ENCODE peak calls at places on chromosomes 1 and 21, in eight cellular contexts. N is ELR; U is neural crest cell; Q is HFFc6; S is HuH-7.5; J is NCI-H2171; B is non-pigmented ciliary epithelial cell; P is stimulated activated CD8-positive, alpha-beta memory T cell treated with anti-CD3 and anti-CD28 coated beads, Interleukin-4, amount 100 ng/mL, for 24 hours. Y is an unnamed sample.
A peak's percentile ranks its signal among the peaks of the same experiment; 100 is the strongest.

GRCh38 chr1:1305300-1306069 is 2.2 kb downstream of the ACAP3 start:
- DNase-seq in Q (peak; percentile 62), P (peak; percentile 66), S (no peak), B (peak; percentile 13), N (peak; percentile 86), U (no peak), J (peak; percentile 78), Y (peak; percentile 76)

GRCh38 chr1:57678138-57678537 is 254.3 kb upstream of the DAB1 start:
- DNase-seq in J (no peak), B (no peak), S (no peak), P (no peak), Q (no peak), U (no peak), N (no peak), Y (no peak)

GRCh38 chr1:182147136-182147815 is 85.8 kb upstream of the ZNF648 start:
- DNase-seq in P (no peak), S (no peak), U (no peak), J (no peak), B (no peak), Q (no peak), N (no peak), Y (peak; percentile 39)

GRCh38 chr1:244341455-244342450 is 110.0 kb downstream of the ADSS2 start:
- DNase-seq in B (no peak), Q (no peak), U (no peak), N (peak; percentile 45), P (no peak), J (no peak), S (no peak), Y (peak; percentile 98)

GRCh38 chr1:225880210-225880584 is 2.0 kb downstream of the TMEM63A start:
- DNase-seq in Q (no peak), P (no peak), S (no peak), N (no peak), J (no peak), U (no peak), B (no peak), Y (no peak)

GRCh38 chr1:12654657-12655056 is 10.8 kb downstream of the AADACL4 start:
- DNase-seq in P (no peak), Q (no peak), J (no peak), N (no peak), U (no peak), S (no peak), B (no peak), Y (no peak)

GRCh38 chr21:45864436-45864835 is 117.1 kb upstream of the COL6A1 start:
- DNase-seq in S (no peak), P (no peak), U (no peak), Q (peak; percentile 8), N (peak; percentile 57), J (no peak), B (no peak), Y (no peak)

GRCh38 chr1:115183711-115184259 is 94.5 kb upstream of the TSPAN2 start:
- DNase-seq in N (no peak), Q (no peak), P (no peak), S (no peak), B (no peak), J (no peak), U (no peak), Y (no peak)

GRCh38 chr1:1033009-1033587 is 13.2 kb downstream of the AGRN start:
- DNase-seq in B (no peak), P (peak; percentile 86), J (peak; percentile 97), Q (peak; percentile 50), U (peak; percentile 92), S (no peak), N (peak; percentile 57), Y (peak; percentile 74)

GRCh38 chr21:41398251-41398650 is 27.8 kb upstream of the MX1 start:
- DNase-seq in B (no peak), J (no peak), Q (no peak), U (no peak), S (no peak), P (no peak), N (no peak), Y (no peak)

GRCh38 chr1:91732291-91732953 is 153.5 kb downstream of the TGFBR3 start:
- DNase-seq in P (peak; percentile 7), B (peak; percentile 83), Q (peak; percentile 81), S (no peak), N (peak; percentile 92), J (no peak), U (no peak), Y (peak; percentile 68)

GRCh38 chr1:166119678-166120077 is 47.1 kb downstream of the FAM78B start:
- DNase-seq in U (no peak), J (no peak), Q (no peak), N (no peak), P (no peak), B (no peak), S (no peak), Y (no peak)

GRCh38 chr1:212012034-212012740 is 23.2 kb downstream of the INTS7 start:
- DNase-seq in S (peak; percentile 44), N (peak; percentile 77), U (peak; percentile 57), J (peak; percentile 11), B (no peak), P (peak; percentile 44), Q (peak; percentile 50), Y (peak; percentile 62)

GRCh38 chr1:180765156-180765555 is 133.3 kb downstream of the XPR1 start:
- DNase-seq in B (no peak), N (no peak), S (no peak), U (no peak), J (no peak), P (no peak), Q (no peak), Y (no peak)

GRCh38 chr1:99277066-99277465 is 12.8 kb downstream of the PLPPR4 start:
- DNase-seq in Q (no peak), P (no peak), B (no peak), J (no peak), U (no peak), S (no peak), N (no peak), Y (no peak)

GRCh38 chr1:92748138-92748537 is 36.8 kb downstream of the EVI5 start:
- DNase-seq in B (no peak), U (no peak), N (peak; percentile 12), P (no peak), J (no peak), S (no peak), Q (no peak), Y (no peak)

GRCh38 chr1:177310326-177310725 is 139.6 kb downstream of the BRINP2 start:
- DNase-seq in N (no peak), P (no peak), S (no peak), U (peak; percentile 11), B (no peak), Q (no peak), J (no peak), Y (no peak)

GRCh38 chr1:101323530-101323929 is 86.7 kb downstream of the S1PR1 start:
- DNase-seq in J (no peak), S (no peak), U (no peak), Q (no peak), P (no peak), N (no peak), B (no peak), Y (no peak)

GRCh38 chr21:42747267-42747701 is 93.9 kb downstream of the PDE9A start:
- DNase-seq in S (no peak), B (no peak), N (no peak), P (no peak), U (no peak), J (no peak), Q (no peak), Y (no peak)

GRCh38 chr21:46324390-46325072 is 575 bp downstream of the PCNT start:
- DNase-seq in J (peak; percentile 84), N (peak; percentile 81), P (peak; percentile 80), S (peak; percentile 74), Q (peak; percentile 63), U (peak; percentile 90), B (no peak), Y (peak; percentile 30)

GRCh38 chr1:109263597-109264378 is 14.4 kb downstream of the CELSR2 start:
- DNase-seq in B (no peak), J (no peak), Q (peak; percentile 89), S (peak; percentile 97), N (peak; percentile 95), U (peak; percentile 89), P (peak; percentile 70), Y (no peak)

GRCh38 chr1:206952182-206952581 is 5.9 kb upstream of the PIGR start:
- DNase-seq in B (no peak), P (no peak), U (no peak), J (no peak), N (peak; percentile 6), Q (no peak), S (no peak), Y (peak; percentile 82)

GRCh38 chr1:93302078-93302477 is 43.6 kb upstream of the DR1 start:
- DNase-seq in U (no peak), N (no peak), J (no peak), Q (no peak), P (no peak), B (no peak), S (no peak), Y (no peak)

GRCh38 chr1:91018006-91018405 is 3.8 kb downstream of the ZNF644 start:
- DNase-seq in S (no peak), Q (no peak), P (no peak), N (peak; percentile 46), U (no peak), B (no peak), J (no peak), Y (no peak)

GRCh38 chr1:9181176-9181906 is 52.4 kb upstream of the GPR157 start:
- DNase-seq in S (peak; percentile 90), U (peak; percentile 86), N (peak; percentile 59), Q (peak; percentile 34), B (no peak), J (no peak), P (peak; percentile 62), Y (no peak)

GRCh38 chr1:46244656-46245371 is 2.7 kb upstream of the RAD54L start:
- DNase-seq in Q (peak; percentile 39), N (peak; percentile 55), B (no peak), U (no peak), S (peak; percentile 31), J (peak; percentile 35), P (no peak), Y (peak; percentile 40)

GRCh38 chr1:227033880-227034279 is 93.8 kb downstream of the COQ8A start:
- DNase-seq in B (no peak), U (no peak), P (no peak), J (no peak), S (no peak), N (no peak), Q (no peak), Y (peak; percentile 34)

GRCh38 chr1:47993881-47994625 is 3.1 kb downstream of the TRABD2B start:
- DNase-seq in P (no peak), U (no peak), N (no peak), J (no peak), Q (no peak), S (no peak), B (no peak), Y (no peak)

GRCh38 chr1:147515046-147515869 is 26.0 kb upstream of the BCL9 start:
- DNase-seq in Q (no peak), N (peak; percentile 41), U (no peak), J (no peak), P (no peak), S (peak; percentile 67), B (no peak), Y (peak; percentile 90)

GRCh38 chr1:180527270-180527669 is 24.9 kb upstream of the ACBD6 start:
- DNase-seq in N (peak; percentile 69), J (no peak), Q (peak; percentile 33), P (no peak), B (peak; percentile 56), U (no peak), S (no peak), Y (peak; percentile 82)

GRCh38 chr1:115430717-115431116 is 92.7 kb upstream of the NGF start:
- DNase-seq in S (no peak), P (no peak), J (no peak), N (peak; percentile 99), U (no peak), Q (peak; percentile 99), B (peak; percentile 91), Y (peak; percentile 97)

GRCh38 chr1:155223017-155223416 is 14.5 kb downstream of the MTX1 start:
- DNase-seq in S (no peak), Q (no peak), N (no peak), U (no peak), J (no peak), B (no peak), P (no peak), Y (no peak)

GRCh38 chr1:26234644-26235384 is 814 bp downstream of the CEP85 start:
- DNase-seq in P (no peak), J (no peak), Q (no peak), N (peak; percentile 43), S (no peak), B (no peak), U (no peak), Y (peak; percentile 27)

GRCh38 chr1:97091679-97092078 is 370.1 kb downstream of the PTBP2 start:
- DNase-seq in S (no peak), B (no peak), Q (no peak), N (no peak), P (no peak), U (no peak), J (no peak), Y (no peak)